ENCODE peak calls at places on chromosomes 3 and 15, in four cellular contexts. Z is activated CD8-positive, alpha-beta memory T cell treated with anti-CD3 and anti-CD28 coated beads for 4 hours; G is iris pigment epithelial cell; F is activated CD4-positive, alpha-beta memory T cell treated with anti-CD3 and anti-CD28 coated beads for 36 hours. C is an unnamed sample.

GRCh38 chr15:28901987-28902745 is 16.4 kb downstream of the APBA2 start:
- DNase-seq in Z (no peak), G (no peak), F (no peak), C (no peak)

GRCh38 chr3:10328460-10329071 is 7.7 kb upstream of the SEC13 start:
- DNase-seq in Z (no peak), G (no peak), F (no peak), C (no peak)

GRCh38 chr3:196640501-196640968 is 1.0 kb downstream of the NRROS start:
- DNase-seq in Z (no peak), G (no peak), F (peak; percentile 37), C (no peak)

GRCh38 chr3:53109190-53109589 is 21.0 kb downstream of the RFT1 start:
- DNase-seq in Z (no peak), G (peak; percentile 94), F (peak; percentile 66), C (peak; percentile 44)

GRCh38 chr15:100873029-100873677 is 6.5 kb upstream of the ALDH1A3 start:
- DNase-seq in Z (peak; percentile 17), G (peak; percentile 87), F (peak; percentile 58), C (peak; percentile 62)

GRCh38 chr3:185402561-185402960 is 39.6 kb downstream of the MAP3K13 start:
- DNase-seq in Z (no peak), G (peak; percentile 65), F (no peak), C (no peak)

GRCh38 chr3:87145553-87145952 is 81.6 kb upstream of the CHMP2B start:
- DNase-seq in Z (no peak), G (peak; percentile 42), F (peak; percentile 15), C (peak; percentile 25)

GRCh38 chr3:189349772-189350171 is 178.0 kb downstream of the TPRG1 start:
- DNase-seq in Z (no peak), G (peak; percentile 5), F (no peak), C (no peak)

GRCh38 chr15:100466073-100466472 is 62.7 kb downstream of the CERS3 start:
- DNase-seq in Z (no peak), G (no peak), F (no peak), C (no peak)

GRCh38 chr15:61051570-61052031 is 177.5 kb downstream of the RORA start:
- DNase-seq in Z (no peak), G (peak; percentile 84), F (no peak), C (no peak)

GRCh38 chr3:196979545-196979944 is 10.9 kb upstream of the PIGZ start:
- DNase-seq in Z (no peak), G (peak; percentile 84), F (no peak), C (no peak)

GRCh38 chr3:112604536-112604935 is 36.4 kb downstream of the CCDC80 start:
- DNase-seq in Z (no peak), G (peak; percentile 96), F (no peak), C (no peak)

GRCh38 chr3:158711886-158712285 is 20.4 kb downstream of the RARRES1 start:
- DNase-seq in Z (no peak), G (peak; percentile 70), F (no peak), C (no peak)

GRCh38 chr3:158918008-158918407 is 116.2 kb downstream of the MFSD1 start:
- DNase-seq in Z (no peak), G (peak; percentile 87), F (peak; percentile 25), C (peak; percentile 40)